ENCODE peak calls at places on chromosomes 16 and 17, in seven cellular contexts. One of them, this sample, is unnamed.

GRCh38 chr17:71970312-71970711 is 150.5 kb upstream of the SOX9 start:
- DNase-seq in mucosa of descending colon: no peak
- DNase-seq in CD8-positive, alpha-beta memory T cell: no peak
- DNase-seq in colonic mucosa: no peak
- DNase-seq in thyroid gland: no peak
- DNase-seq in neural progenitor cell: no peak
- DNase-seq in CD8-positive, alpha-beta T cell: no peak
- DNase-seq in this sample: no peak

GRCh38 chr17:44610331-44610730 is 45.9 kb upstream of the MEIOC start:
- DNase-seq in CD8-positive, alpha-beta memory T cell: no peak
- DNase-seq in CD8-positive, alpha-beta T cell: no peak
- DNase-seq in colonic mucosa: no peak
- DNase-seq in mucosa of descending colon: no peak
- DNase-seq in neural progenitor cell: no peak
- DNase-seq in thyroid gland: no peak
- DNase-seq in this sample: no peak

GRCh38 chr17:67281053-67281452 is 36.1 kb upstream of the HELZ start:
- DNase-seq in colonic mucosa: no peak
- DNase-seq in thyroid gland: no peak
- DNase-seq in CD8-positive, alpha-beta T cell: no peak
- DNase-seq in neural progenitor cell: no peak
- DNase-seq in mucosa of descending colon: no peak
- DNase-seq in CD8-positive, alpha-beta memory T cell: no peak
- DNase-seq in this sample: peak; percentile 32

GRCh38 chr17:19369846-19370492 is 7.4 kb upstream of the B9D1 start:
- DNase-seq in mucosa of descending colon: peak; percentile 60
- DNase-seq in CD8-positive, alpha-beta memory T cell: no peak
- DNase-seq in thyroid gland: no peak
- DNase-seq in neural progenitor cell: no peak
- DNase-seq in CD8-positive, alpha-beta T cell: no peak
- DNase-seq in colonic mucosa: peak; percentile 59
- DNase-seq in this sample: no peak

GRCh38 chr17:65850486-65850885 is 289.0 kb upstream of the AXIN2 start:
- DNase-seq in CD8-positive, alpha-beta T cell: no peak
- DNase-seq in colonic mucosa: no peak
- DNase-seq in CD8-positive, alpha-beta memory T cell: no peak
- DNase-seq in thyroid gland: no peak
- DNase-seq in neural progenitor cell: no peak
- DNase-seq in mucosa of descending colon: no peak
- DNase-seq in this sample: no peak

GRCh38 chr16:48936811-48937210 is 326.8 kb upstream of the N4BP1 start:
- DNase-seq in CD8-positive, alpha-beta T cell: no peak
- DNase-seq in CD8-positive, alpha-beta memory T cell: no peak
- DNase-seq in mucosa of descending colon: no peak
- DNase-seq in thyroid gland: peak; percentile 76
- DNase-seq in neural progenitor cell: no peak
- DNase-seq in colonic mucosa: no peak
- DNase-seq in this sample: no peak

GRCh38 chr16:2474877-2475412 is at the start of gene TBC1D24:
- DNase-seq in colonic mucosa: peak; percentile 87
- DNase-seq in thyroid gland: peak; percentile 87
- DNase-seq in CD8-positive, alpha-beta memory T cell: peak; percentile 74
- DNase-seq in CD8-positive, alpha-beta T cell: peak; percentile 48
- DNase-seq in neural progenitor cell: peak; percentile 95
- DNase-seq in mucosa of descending colon: peak; percentile 94
- DNase-seq in this sample: peak; percentile 66

GRCh38 chr16:25553711-25554436 is 137.9 kb upstream of the HS3ST4 start:
- DNase-seq in CD8-positive, alpha-beta memory T cell: no peak
- DNase-seq in colonic mucosa: no peak
- DNase-seq in thyroid gland: no peak
- DNase-seq in neural progenitor cell: peak; percentile 12
- DNase-seq in CD8-positive, alpha-beta T cell: no peak
- DNase-seq in mucosa of descending colon: no peak
- DNase-seq in this sample: no peak

GRCh38 chr16:79642652-79643051 is 42.1 kb upstream of the MAF start:
- DNase-seq in neural progenitor cell: no peak
- DNase-seq in thyroid gland: no peak
- DNase-seq in CD8-positive, alpha-beta T cell: no peak
- DNase-seq in colonic mucosa: no peak
- DNase-seq in mucosa of descending colon: no peak
- DNase-seq in CD8-positive, alpha-beta memory T cell: no peak
- DNase-seq in this sample: no peak

GRCh38 chr16:73054732-73055481 is 7.0 kb upstream of the ZFHX3 start:
- DNase-seq in CD8-positive, alpha-beta memory T cell: no peak
- DNase-seq in thyroid gland: no peak
- DNase-seq in CD8-positive, alpha-beta T cell: no peak
- DNase-seq in mucosa of descending colon: no peak
- DNase-seq in colonic mucosa: no peak
- DNase-seq in neural progenitor cell: no peak
- DNase-seq in this sample: no peak

GRCh38 chr16:49332589-49333267 is 40.9 kb upstream of the C16orf78 start:
- DNase-seq in CD8-positive, alpha-beta memory T cell: no peak
- DNase-seq in colonic mucosa: no peak
- DNase-seq in CD8-positive, alpha-beta T cell: no peak
- DNase-seq in neural progenitor cell: peak; percentile 57
- DNase-seq in mucosa of descending colon: no peak
- DNase-seq in thyroid gland: peak; percentile 59
- DNase-seq in this sample: peak; percentile 44

GRCh38 chr17:16915752-16916556 is 56.0 kb downstream of the TNFRSF13B start:
- DNase-seq in neural progenitor cell: peak; percentile 70
- DNase-seq in CD8-positive, alpha-beta T cell: no peak
- DNase-seq in colonic mucosa: peak; percentile 68
- DNase-seq in thyroid gland: peak; percentile 86
- DNase-seq in CD8-positive, alpha-beta memory T cell: no peak
- DNase-seq in mucosa of descending colon: peak; percentile 80
- DNase-seq in this sample: peak; percentile 44

GRCh38 chr17:38960402-38960801 is 6.8 kb downstream of the FBXO47 start:
- DNase-seq in CD8-positive, alpha-beta T cell: no peak
- DNase-seq in neural progenitor cell: no peak
- DNase-seq in CD8-positive, alpha-beta memory T cell: peak; percentile 40
- DNase-seq in colonic mucosa: no peak
- DNase-seq in mucosa of descending colon: no peak
- DNase-seq in thyroid gland: no peak
- DNase-seq in this sample: no peak

GRCh38 chr16:57611184-57611583 is 17.2 kb upstream of the ADGRG1 start:
- DNase-seq in mucosa of descending colon: no peak
- DNase-seq in CD8-positive, alpha-beta memory T cell: no peak
- DNase-seq in colonic mucosa: no peak
- DNase-seq in neural progenitor cell: no peak
- DNase-seq in CD8-positive, alpha-beta T cell: no peak
- DNase-seq in thyroid gland: no peak
- DNase-seq in this sample: no peak

GRCh38 chr16:9081183-9081582 is 10.3 kb upstream of the HAPSTR1 start:
- DNase-seq in mucosa of descending colon: no peak
- DNase-seq in CD8-positive, alpha-beta memory T cell: no peak
- DNase-seq in thyroid gland: no peak
- DNase-seq in colonic mucosa: no peak
- DNase-seq in CD8-positive, alpha-beta T cell: no peak
- DNase-seq in neural progenitor cell: no peak
- DNase-seq in this sample: no peak

GRCh38 chr16:9072806-9073341 is 18.6 kb upstream of the HAPSTR1 start:
- DNase-seq in CD8-positive, alpha-beta memory T cell: no peak
- DNase-seq in mucosa of descending colon: no peak
- DNase-seq in neural progenitor cell: no peak
- DNase-seq in CD8-positive, alpha-beta T cell: no peak
- DNase-seq in colonic mucosa: no peak
- DNase-seq in thyroid gland: no peak
- DNase-seq in this sample: no peak

GRCh38 chr16:9079430-9079812 is 12.0 kb upstream of the HAPSTR1 start:
- DNase-seq in neural progenitor cell: no peak
- DNase-seq in CD8-positive, alpha-beta memory T cell: no peak
- DNase-seq in mucosa of descending colon: no peak
- DNase-seq in CD8-positive, alpha-beta T cell: no peak
- DNase-seq in colonic mucosa: no peak
- DNase-seq in thyroid gland: no peak
- DNase-seq in this sample: no peak

GRCh38 chr16:9075299-9076071 is 16.0 kb upstream of the HAPSTR1 start:
- DNase-seq in colonic mucosa: no peak
- DNase-seq in mucosa of descending colon: no peak
- DNase-seq in CD8-positive, alpha-beta T cell: no peak
- DNase-seq in CD8-positive, alpha-beta memory T cell: no peak
- DNase-seq in neural progenitor cell: no peak
- DNase-seq in thyroid gland: no peak
- DNase-seq in this sample: no peak

GRCh38 chr16:9077001-9077809 is 14.2 kb upstream of the HAPSTR1 start:
- DNase-seq in neural progenitor cell: no peak
- DNase-seq in colonic mucosa: no peak
- DNase-seq in mucosa of descending colon: no peak
- DNase-seq in thyroid gland: no peak
- DNase-seq in CD8-positive, alpha-beta memory T cell: no peak
- DNase-seq in CD8-positive, alpha-beta T cell: no peak
- DNase-seq in this sample: no peak
- H3K4me1 ChIP-seq in neural progenitor cell: no peaks in the 10 kb centered on the region
- H3K4me1 ChIP-seq in colonic mucosa: no peaks in the 10 kb centered on the region
- H3K4me1 ChIP-seq in mucosa of descending colon: no peaks in the 10 kb centered on the region
- H3K4me1 ChIP-seq in thyroid gland: no peaks in the 10 kb centered on the region
- H3K4me1 ChIP-seq in CD8-positive, alpha-beta memory T cell: peaks cover 19% of the 10 kb centered on the region
- H3K4me1 ChIP-seq in CD8-positive, alpha-beta T cell: no peaks in the 10 kb centered on the region
- H3K4me1 ChIP-seq in this sample: no peaks in the 10 kb centered on the region

DNA sequence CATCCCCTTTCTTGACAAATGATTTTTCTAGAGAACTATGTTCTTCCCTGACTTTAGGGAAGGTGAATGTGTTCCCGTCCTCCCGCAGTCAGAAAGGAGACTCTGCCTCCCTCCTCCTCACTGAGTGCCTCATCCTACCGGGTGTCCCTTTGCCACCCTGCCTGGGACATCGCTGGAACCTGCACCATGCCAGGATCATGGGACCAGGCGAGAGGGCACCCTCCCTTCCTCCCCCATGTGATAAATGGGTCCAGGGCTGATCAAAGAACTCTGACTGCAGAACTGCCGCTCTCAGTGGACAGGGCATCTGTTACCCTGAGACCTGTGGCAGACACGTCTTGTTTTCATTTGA is 7.4 kb downstream of the NAT9 start:
- DNase-seq in colonic mucosa: no peak
- DNase-seq in CD8-positive, alpha-beta T cell: no peak
- DNase-seq in thyroid gland: no peak
- DNase-seq in neural progenitor cell: no peak
- DNase-seq in mucosa of descending colon: no peak
- DNase-seq in CD8-positive, alpha-beta memory T cell: no peak
- DNase-seq in this sample: no peak
- H3K4me1 ChIP-seq in colonic mucosa: peaks cover 8% of the 10 kb centered on the region
- H3K4me1 ChIP-seq in CD8-positive, alpha-beta T cell: peaks cover 9% of the 10 kb centered on the region
- H3K4me1 ChIP-seq in thyroid gland: peaks cover 20% of the 10 kb centered on the region
- H3K4me1 ChIP-seq in neural progenitor cell: peaks cover 13% of the 10 kb centered on the region
- H3K4me1 ChIP-seq in mucosa of descending colon: peaks cover 16% of the 10 kb centered on the region
- H3K4me1 ChIP-seq in CD8-positive, alpha-beta memory T cell: peaks cover 18% of the 10 kb centered on the region
- H3K4me1 ChIP-seq in this sample: peaks cover 9% of the 10 kb centered on the region

DNA sequence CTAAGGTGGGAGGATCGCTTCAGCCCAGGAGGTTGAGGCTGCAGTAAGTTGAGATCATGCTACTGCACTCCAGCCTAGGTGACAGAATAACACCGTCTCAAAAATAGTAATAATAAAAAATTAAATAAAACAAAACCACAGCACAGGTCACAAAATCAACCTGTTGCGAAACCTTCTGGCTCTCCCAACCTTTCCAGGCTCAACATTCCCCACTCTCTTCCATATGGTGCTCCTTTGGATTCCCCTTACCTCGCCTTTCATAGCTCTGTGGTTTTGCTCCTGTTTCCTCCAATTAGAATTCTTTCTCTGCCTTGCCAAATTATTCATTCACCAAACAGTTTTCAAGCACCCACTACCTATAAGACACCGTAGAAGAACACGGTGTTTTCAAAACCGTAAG is 4.7 kb downstream of the ZDHHC7 start:
- DNase-seq in neural progenitor cell: no peak
- DNase-seq in mucosa of descending colon: no peak
- DNase-seq in CD8-positive, alpha-beta memory T cell: no peak
- DNase-seq in CD8-positive, alpha-beta T cell: no peak
- DNase-seq in colonic mucosa: no peak
- DNase-seq in thyroid gland: no peak
- DNase-seq in this sample: no peak
- H3K4me1 ChIP-seq in neural progenitor cell: peaks cover 22% of the 10 kb centered on the region
- H3K4me1 ChIP-seq in mucosa of descending colon: peaks cover 72% of the 10 kb centered on the region
- H3K4me1 ChIP-seq in CD8-positive, alpha-beta memory T cell: peaks cover 56% of the 10 kb centered on the region
- H3K4me1 ChIP-seq in CD8-positive, alpha-beta T cell: peaks cover 51% of the 10 kb centered on the region
- H3K4me1 ChIP-seq in colonic mucosa: peaks cover 22% of the 10 kb centered on the region
- H3K4me1 ChIP-seq in thyroid gland: peaks cover 69% of the 10 kb centered on the region
- H3K4me1 ChIP-seq in this sample: peaks cover 13% of the 10 kb centered on the region

GRCh38 chr17:35796942-35797341 is 1.5 kb upstream of the MMP28 start:
- DNase-seq in thyroid gland: no peak
- DNase-seq in CD8-positive, alpha-beta memory T cell: no peak
- DNase-seq in mucosa of descending colon: no peak
- DNase-seq in colonic mucosa: peak; percentile 14
- DNase-seq in CD8-positive, alpha-beta T cell: no peak
- DNase-seq in neural progenitor cell: no peak
- DNase-seq in this sample: no peak

GRCh38 chr17:35797370-35797769 is 1.9 kb upstream of the MMP28 start:
- DNase-seq in thyroid gland: no peak
- DNase-seq in CD8-positive, alpha-beta memory T cell: no peak
- DNase-seq in CD8-positive, alpha-beta T cell: no peak
- DNase-seq in mucosa of descending colon: no peak
- DNase-seq in neural progenitor cell: no peak
- DNase-seq in colonic mucosa: no peak
- DNase-seq in this sample: no peak

GRCh38 chr17:35799942-35800341 is 4.5 kb upstream of the MMP28 start:
- DNase-seq in thyroid gland: peak; percentile 97
- DNase-seq in mucosa of descending colon: peak; percentile 82
- DNase-seq in neural progenitor cell: no peak
- DNase-seq in CD8-positive, alpha-beta memory T cell: no peak
- DNase-seq in CD8-positive, alpha-beta T cell: no peak
- DNase-seq in colonic mucosa: peak; percentile 74
- DNase-seq in this sample: no peak

GRCh38 chr17:35795871-35796265 is 427 bp upstream of the MMP28 start:
- DNase-seq in thyroid gland: no peak
- DNase-seq in CD8-positive, alpha-beta T cell: no peak
- DNase-seq in colonic mucosa: no peak
- DNase-seq in mucosa of descending colon: no peak
- DNase-seq in CD8-positive, alpha-beta memory T cell: no peak
- DNase-seq in neural progenitor cell: no peak
- DNase-seq in this sample: no peak

GRCh38 chr17:35797918-35798317 is 2.5 kb upstream of the MMP28 start:
- DNase-seq in colonic mucosa: no peak
- DNase-seq in thyroid gland: no peak
- DNase-seq in neural progenitor cell: no peak
- DNase-seq in mucosa of descending colon: no peak
- DNase-seq in CD8-positive, alpha-beta T cell: no peak
- DNase-seq in CD8-positive, alpha-beta memory T cell: no peak
- DNase-seq in this sample: no peak
- H3K4me1 ChIP-seq in colonic mucosa: peaks cover 13% of the 10 kb centered on the region
- H3K4me1 ChIP-seq in thyroid gland: peaks cover 42% of the 10 kb centered on the region
- H3K4me1 ChIP-seq in neural progenitor cell: no peaks in the 10 kb centered on the region
- H3K4me1 ChIP-seq in mucosa of descending colon: peaks cover 21% of the 10 kb centered on the region
- H3K4me1 ChIP-seq in CD8-positive, alpha-beta T cell: peaks cover 31% of the 10 kb centered on the region
- H3K4me1 ChIP-seq in CD8-positive, alpha-beta memory T cell: peaks cover 21% of the 10 kb centered on the region
- H3K4me1 ChIP-seq in this sample: peaks cover 1% of the 10 kb centered on the region

GRCh38 chr16:9015489-9015888 is 51.8 kb upstream of the USP7 start:
- DNase-seq in thyroid gland: no peak
- DNase-seq in CD8-positive, alpha-beta memory T cell: no peak
- DNase-seq in neural progenitor cell: no peak
- DNase-seq in mucosa of descending colon: no peak
- DNase-seq in CD8-positive, alpha-beta T cell: no peak
- DNase-seq in colonic mucosa: no peak
- DNase-seq in this sample: no peak
- H3K4me1 ChIP-seq in thyroid gland: no peaks in the 10 kb centered on the region
- H3K4me1 ChIP-seq in CD8-positive, alpha-beta memory T cell: no peaks in the 10 kb centered on the region
- H3K4me1 ChIP-seq in neural progenitor cell: peaks cover 3% of the 10 kb centered on the region
- H3K4me1 ChIP-seq in mucosa of descending colon: no peaks in the 10 kb centered on the region
- H3K4me1 ChIP-seq in CD8-positive, alpha-beta T cell: no peaks in the 10 kb centered on the region
- H3K4me1 ChIP-seq in colonic mucosa: no peaks in the 10 kb centered on the region
- H3K4me1 ChIP-seq in this sample: peaks cover 3% of the 10 kb centered on the region